ENCODE peak calls at places on chromosome 17, in five cellular contexts. T, D, U, O and B are unnamed samples.
A peak's percentile ranks its signal among the peaks of the same experiment; 100 is the strongest.

GRCh38 chr17:43661699-43662431 is at the start of gene MEOX1:
- DNase-seq in T (peak; percentile 25), D (no peak), U (peak; percentile 89), O (peak; percentile 47), B (peak; percentile 79)

GRCh38 chr17:48530887-48531272 is at the start of gene HOXB1:
- DNase-seq in T (no peak), D (no peak), U (no peak), O (no peak), B (no peak)

GRCh38 chr17:17151962-17152361 is 54.2 kb downstream of the PLD6 start:
- DNase-seq in T (peak; percentile 95), D (no peak), U (peak; percentile 96), O (no peak), B (peak; percentile 96)

GRCh38 chr17:50675627-50676026 is 32.1 kb downstream of the ANKRD40 start:
- DNase-seq in T (peak; percentile 36), D (no peak), U (no peak), O (no peak), B (no peak)

GRCh38 chr17:16120937-16121336 is 94.4 kb downstream of the NCOR1 start:
- DNase-seq in T (no peak), D (no peak), U (no peak), O (no peak), B (no peak)

GRCh38 chr17:42002792-42003301 is 14.4 kb downstream of the DNAJC7 start:
- DNase-seq in T (no peak), D (no peak), U (peak; percentile 78), O (no peak), B (no peak)

GRCh38 chr17:30244853-30245385 is 9.4 kb upstream of the SLC6A4 start:
- DNase-seq in T (no peak), D (no peak), U (peak; percentile 71), O (no peak), B (peak; percentile 85)

GRCh38 chr17:48556534-48557401 is 11.9 kb upstream of the HOXB2 start:
- DNase-seq in T (no peak), D (no peak), U (peak; percentile 61), O (no peak), B (peak; percentile 62)

GRCh38 chr17:68849673-68850260 is 105.4 kb downstream of the ABCA8 start:
- DNase-seq in T (no peak), D (no peak), U (no peak), O (no peak), B (peak; percentile 55)

GRCh38 chr17:75266315-75267145 is 4.5 kb downstream of the MIF4GD start:
- DNase-seq in T (no peak), D (no peak), U (no peak), O (no peak), B (no peak)

GRCh38 chr17:979539-980405 is at the start of gene NXN:
- DNase-seq in T (peak; percentile 87), D (peak; percentile 84), U (peak; percentile 60), O (peak; percentile 87), B (peak; percentile 56)
- H3K4me3 ChIP-seq in T (peak within 1 kb of the TSS; percentile 87), D (no peak within 1 kb of the TSS), U (peak within 1 kb of the TSS; percentile 42), O (peak within 1 kb of the TSS; percentile 97), B (peak within 1 kb of the TSS; percentile 68)

GRCh38 chr17:4998666-4999428 is 1.1 kb downstream of the KIF1C start:
- DNase-seq in T (no peak), D (no peak), U (no peak), O (peak; percentile 16), B (no peak)

GRCh38 chr17:4998027-4998665 is 396 bp downstream of the KIF1C start:
- DNase-seq in T (peak; percentile 68), D (no peak), U (peak; percentile 34), O (peak; percentile 61), B (no peak)

GRCh38 chr17:4999429-5000093 is 1.8 kb downstream of the KIF1C start:
- DNase-seq in T (no peak), D (no peak), U (no peak), O (no peak), B (no peak)

GRCh38 chr17:5002121-5002788 is 4.5 kb downstream of the KIF1C start:
- DNase-seq in T (no peak), D (no peak), U (no peak), O (no peak), B (no peak)

DNA sequence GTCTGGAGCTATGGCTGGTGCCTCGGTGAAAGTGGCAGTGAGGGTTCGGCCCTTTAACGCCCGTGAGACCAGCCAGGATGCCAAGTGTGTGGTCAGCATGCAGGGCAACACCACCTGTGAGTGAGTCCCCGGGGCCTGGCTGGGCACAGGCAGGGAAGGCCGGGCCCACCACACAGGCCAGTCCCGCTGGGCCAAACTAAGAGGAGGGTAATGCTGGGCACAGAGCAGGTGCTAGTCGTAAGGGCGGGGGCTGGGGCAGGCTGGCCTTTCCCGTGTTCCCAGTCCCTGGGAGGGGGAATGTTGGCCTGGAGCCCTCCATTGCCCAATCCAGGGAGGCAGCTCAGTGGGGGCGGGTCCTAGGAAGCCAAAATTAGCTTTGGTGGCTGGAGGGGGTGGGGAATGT is 2.5 kb downstream of the KIF1C start:
- DNase-seq in T (peak; percentile 95), D (no peak), U (no peak), O (peak; percentile 18), B (peak; percentile 27)
- H3K4me3 ChIP-seq in T (peak overlapping the region; percentile 96), D (no peak overlapping the region), U (peak overlapping the region; percentile 93), O (no peak overlapping the region), B (no peak overlapping the region)

DNA sequence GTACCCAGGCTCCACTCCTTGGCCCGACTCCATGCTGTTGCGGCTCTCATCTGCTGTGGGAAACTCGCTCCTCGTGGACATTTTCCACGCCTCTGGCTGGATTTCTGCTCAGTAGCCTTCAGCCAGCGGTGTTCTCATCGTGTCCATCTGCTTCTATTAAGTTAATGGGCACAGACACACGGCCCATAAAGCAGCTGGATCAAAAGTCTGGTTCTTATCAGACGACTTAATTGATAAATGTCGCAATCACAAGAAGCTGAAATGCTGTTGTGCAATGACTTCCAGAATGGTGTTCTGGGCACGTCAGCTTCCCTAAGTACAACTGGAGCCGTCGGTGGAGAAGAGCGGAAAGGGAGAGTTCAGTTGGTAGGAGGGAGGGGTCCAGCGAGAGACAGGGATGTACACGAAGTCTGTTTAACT is 211.7 kb upstream of the CHMP6 start:
- DNase-seq in T (no peak), D (no peak), U (peak; percentile 19), O (no peak), B (peak; percentile 97)
- H3K4me3 ChIP-seq in T (no peak overlapping the region), D (no peak overlapping the region), U (no peak overlapping the region), O (no peak overlapping the region), B (peak overlapping the region; percentile 1)

GRCh38 chr17:36152639-36153120 is 23.8 kb downstream of the TBC1D3B start:
- DNase-seq in T (no peak), D (no peak), U (peak; percentile 4), O (no peak), B (peak; percentile 30)

GRCh38 chr17:36151891-36152638 is 24.4 kb downstream of the TBC1D3B start:
- DNase-seq in T (no peak), D (no peak), U (no peak), O (no peak), B (no peak)

GRCh38 chr17:36148559-36149295 is 27.7 kb downstream of the TBC1D3B start:
- DNase-seq in T (peak; percentile 67), D (peak; percentile 19), U (peak; percentile 27), O (peak; percentile 63), B (peak; percentile 66)

GRCh38 chr17:36147601-36148000 is 28.8 kb downstream of the TBC1D3B start:
- DNase-seq in T (no peak), D (no peak), U (no peak), O (no peak), B (no peak)

DNA sequence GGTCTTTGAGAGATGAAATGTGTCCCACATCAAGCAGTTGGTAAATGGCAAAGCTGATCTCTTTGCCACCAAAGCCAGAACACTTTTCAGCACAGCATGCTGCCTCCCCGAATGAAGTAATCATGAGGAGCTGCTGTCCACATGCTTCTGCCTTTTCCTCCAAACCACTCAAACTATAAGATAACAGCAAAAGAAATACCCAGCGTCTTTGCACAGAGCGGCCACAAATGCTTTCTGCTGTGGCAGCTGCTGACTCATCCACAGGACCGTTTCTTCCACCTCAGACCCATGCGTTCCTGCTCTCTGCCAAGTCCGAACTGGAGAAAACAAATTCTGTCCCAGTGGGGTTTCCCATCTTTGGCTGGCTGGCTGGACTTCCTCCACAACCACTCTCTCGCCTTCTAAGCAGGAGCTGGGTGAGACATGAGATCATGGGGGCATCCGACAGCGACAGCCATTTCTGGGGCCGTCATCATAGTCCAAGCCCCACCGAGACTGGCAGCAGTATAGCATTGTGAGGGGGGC is 27.1 kb downstream of the TBC1D3B start:
- DNase-seq in T (peak; percentile 54), D (no peak), U (peak; percentile 68), O (no peak), B (peak; percentile 82)
- H3K4me3 ChIP-seq in T (no peak overlapping the region), D (no peak overlapping the region), U (no peak overlapping the region), O (no peak overlapping the region), B (no peak overlapping the region)

GRCh38 chr17:65712383-65713267 is 151.2 kb upstream of the AXIN2 start:
- DNase-seq in T (no peak), D (no peak), U (no peak), O (no peak), B (no peak)
- H3K4me3 ChIP-seq in T (no peak overlapping the region), D (peak overlapping the region; percentile 81), U (no peak overlapping the region), O (no peak overlapping the region), B (no peak overlapping the region)

GRCh38 chr17:38509008-38509771 is 80.9 kb downstream of the ARHGAP23 start:
- DNase-seq in T (peak; percentile 78), D (peak; percentile 40), U (peak; percentile 88), O (peak; percentile 98), B (peak; percentile 86)
- H3K4me3 ChIP-seq in T (no peak overlapping the region), D (no peak overlapping the region), U (no peak overlapping the region), O (no peak overlapping the region), B (no peak overlapping the region)